ENCODE peak calls at places on chromosomes 12 and 14, in five cellular contexts. One of them, this sample, is unnamed.

GRCh38 chr12:106342397-106343212 is 14.9 kb upstream of the POLR3B start:
- DNase-seq in A673: peak
- DNase-seq in lung: peak
- DNase-seq in lower lobe of right lung: peak
- DNase-seq in mesendoderm: no peak
- DNase-seq in this sample: peak

GRCh38 chr12:119008691-119009221 is 27.4 kb downstream of the SRRM4 start:
- DNase-seq in lower lobe of right lung: no peak
- DNase-seq in A673: no peak
- DNase-seq in lung: no peak
- DNase-seq in mesendoderm: no peak
- DNase-seq in this sample: no peak

GRCh38 chr14:105582639-105583038 is 56.3 kb downstream of the TMEM121 start:
- DNase-seq in lower lobe of right lung: no peak
- DNase-seq in lung: no peak
- DNase-seq in mesendoderm: peak
- DNase-seq in A673: peak
- DNase-seq in this sample: peak

GRCh38 chr14:87268997-87269396 is 724.0 kb downstream of the GALC start:
- DNase-seq in A673: no peak
- DNase-seq in lower lobe of right lung: no peak
- DNase-seq in lung: no peak
- DNase-seq in mesendoderm: no peak
- DNase-seq in this sample: no peak

GRCh38 chr14:33465952-33466700 is 484.7 kb downstream of the EGLN3 start:
- DNase-seq in lower lobe of right lung: no peak
- DNase-seq in A673: no peak
- DNase-seq in mesendoderm: peak
- DNase-seq in lung: no peak
- DNase-seq in this sample: no peak

GRCh38 chr14:68133856-68134255 is 314.3 kb downstream of the RAD51B start:
- DNase-seq in lung: no peak
- DNase-seq in lower lobe of right lung: no peak
- DNase-seq in A673: no peak
- DNase-seq in mesendoderm: no peak
- DNase-seq in this sample: no peak

GRCh38 chr14:92649934-92650545 is 98.4 kb downstream of the LGMN start:
- DNase-seq in lung: peak
- DNase-seq in mesendoderm: no peak
- DNase-seq in lower lobe of right lung: peak
- DNase-seq in A673: no peak
- DNase-seq in this sample: peak

GRCh38 chr12:101564912-101565311 is 29.9 kb upstream of the MYBPC1 start:
- DNase-seq in mesendoderm: peak
- DNase-seq in lower lobe of right lung: no peak
- DNase-seq in A673: peak
- DNase-seq in lung: no peak
- DNase-seq in this sample: no peak

GRCh38 chr14:77186911-77187648 is 5.5 kb downstream of the TMEM63C start:
- DNase-seq in lower lobe of right lung: no peak
- DNase-seq in A673: no peak
- DNase-seq in lung: no peak
- DNase-seq in mesendoderm: peak
- DNase-seq in this sample: no peak

GRCh38 chr14:105067140-105067968 is 2.1 kb upstream of the GPR132 start:
- DNase-seq in lung: no peak
- DNase-seq in mesendoderm: no peak
- DNase-seq in lower lobe of right lung: no peak
- DNase-seq in A673: no peak
- DNase-seq in this sample: peak

GRCh38 chr14:35335388-35336092 is 43.4 kb downstream of the PSMA6 start:
- DNase-seq in lung: no peak
- DNase-seq in lower lobe of right lung: no peak
- DNase-seq in A673: no peak
- DNase-seq in mesendoderm: no peak
- DNase-seq in this sample: peak

GRCh38 chr14:40727107-40727506 is 879.6 kb upstream of the LRFN5 start:
- DNase-seq in mesendoderm: no peak
- DNase-seq in A673: no peak
- DNase-seq in lower lobe of right lung: no peak
- DNase-seq in lung: no peak
- DNase-seq in this sample: no peak

DNA sequence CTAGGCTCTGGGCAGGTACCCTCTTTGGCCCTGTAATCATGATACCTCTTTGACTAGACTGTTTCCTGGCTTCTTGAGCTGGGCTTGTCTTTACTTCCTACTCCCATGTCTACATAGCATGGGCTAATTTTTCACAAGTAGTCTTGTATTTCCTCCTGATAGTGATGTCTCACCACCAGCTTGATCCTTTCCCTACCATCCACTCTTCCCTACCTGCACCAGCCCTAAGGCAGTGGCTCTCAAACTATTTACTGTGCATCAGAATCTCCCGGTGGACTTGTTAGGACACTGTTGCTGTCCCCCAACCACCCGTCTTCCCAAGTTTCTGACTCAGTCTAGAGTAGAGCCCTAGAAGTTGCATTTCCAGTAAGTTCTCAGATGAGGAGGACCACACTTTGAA is 162.7 kb upstream of the AMIGO2 start:
- DNase-seq in lung: no peak
- DNase-seq in mesendoderm: no peak
- DNase-seq in lower lobe of right lung: no peak
- DNase-seq in A673: no peak
- DNase-seq in this sample: no peak
- H3K27ac ChIP-seq in lung: no peak
- H3K27ac ChIP-seq in mesendoderm: no peak
- H3K27ac ChIP-seq in lower lobe of right lung: no peak
- H3K27ac ChIP-seq in A673: no peak
- H3K27ac ChIP-seq in this sample: no peak

DNA sequence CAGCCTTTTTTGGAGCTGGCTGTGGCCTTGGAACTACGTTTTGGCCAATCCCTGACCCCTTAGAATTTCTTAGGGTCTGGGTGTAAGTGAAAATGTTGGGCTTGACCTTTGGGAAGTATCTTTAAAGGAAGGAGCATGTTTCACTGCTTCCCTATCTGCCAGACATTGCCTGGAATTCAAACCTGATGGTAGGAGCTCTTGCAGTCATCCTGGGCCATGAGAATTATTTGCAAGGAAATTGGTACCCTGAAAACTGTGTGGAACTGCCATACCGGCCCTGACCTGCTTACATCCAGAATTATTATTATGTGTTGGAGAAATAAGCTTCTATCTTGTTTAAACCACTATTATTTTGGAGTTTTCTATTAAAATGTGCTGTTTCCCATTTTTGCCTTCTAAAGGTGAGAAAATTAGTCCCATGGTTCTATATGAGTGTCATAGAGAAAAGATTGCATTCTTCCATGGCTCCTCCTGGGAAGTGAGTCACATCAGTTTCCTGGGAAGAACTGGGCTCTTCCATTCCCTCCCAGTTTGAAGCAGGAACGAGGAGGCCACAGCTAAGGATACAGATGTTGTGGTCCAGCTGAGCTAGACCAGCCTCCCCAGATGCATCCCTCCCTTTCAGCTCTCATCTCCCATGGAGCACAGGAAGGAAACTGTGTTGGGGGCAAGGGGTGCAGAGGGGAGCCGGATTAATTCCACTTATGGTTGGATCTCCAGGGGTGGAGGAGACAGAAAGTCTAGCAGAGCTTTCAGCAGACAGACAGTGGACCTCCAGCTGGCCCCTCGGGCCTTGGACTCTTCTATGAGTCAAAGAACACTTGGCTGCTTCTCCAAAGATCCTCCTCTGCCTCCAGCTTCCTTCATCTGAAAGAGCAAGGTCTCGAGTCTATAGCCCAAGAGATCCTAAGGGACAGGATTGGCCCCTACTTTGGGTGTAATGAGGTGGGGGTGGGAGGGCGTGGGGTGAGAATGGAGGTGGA is 9.7 kb upstream of the PGF start:
- DNase-seq in lower lobe of right lung: no peak
- DNase-seq in mesendoderm: no peak
- DNase-seq in A673: peak
- DNase-seq in lung: no peak
- DNase-seq in this sample: no peak
- H3K27ac ChIP-seq in lower lobe of right lung: no peak
- H3K27ac ChIP-seq in mesendoderm: no peak
- H3K27ac ChIP-seq in A673: peak
- H3K27ac ChIP-seq in lung: peak
- H3K27ac ChIP-seq in this sample: no peak

DNA sequence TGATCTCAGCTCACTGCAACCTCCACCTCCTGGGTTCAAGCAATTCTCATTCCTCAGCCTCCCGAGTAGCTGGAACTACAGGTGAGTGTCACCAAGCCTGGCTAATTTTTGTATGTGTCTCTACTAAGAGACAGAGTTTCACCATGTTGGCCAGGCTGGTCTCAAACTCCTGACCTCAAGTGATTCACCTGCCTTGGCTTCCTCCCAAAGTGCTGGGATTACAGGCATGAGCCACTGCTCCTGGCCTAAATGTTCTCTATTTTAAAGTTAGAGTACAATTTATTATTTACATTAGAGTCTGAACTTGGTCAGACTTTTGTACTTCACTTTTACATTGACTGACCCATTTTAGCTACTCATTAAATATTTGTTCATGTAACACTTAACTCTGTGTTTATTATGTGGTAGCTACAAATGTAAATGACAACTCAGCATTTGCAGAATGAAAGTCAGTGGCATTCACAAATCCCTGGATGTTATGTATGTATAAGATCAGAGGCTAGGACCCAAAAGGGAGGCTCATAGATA is 409.6 kb downstream of the APAF1 start:
- DNase-seq in A673: no peak
- DNase-seq in lower lobe of right lung: no peak
- DNase-seq in mesendoderm: no peak
- DNase-seq in lung: no peak
- DNase-seq in this sample: no peak
- H3K27ac ChIP-seq in A673: no peak
- H3K27ac ChIP-seq in lower lobe of right lung: no peak
- H3K27ac ChIP-seq in mesendoderm: no peak
- H3K27ac ChIP-seq in lung: no peak
- H3K27ac ChIP-seq in this sample: no peak

GRCh38 chr12:32671930-32672785 is 6.9 kb upstream of the DNM1L start:
- DNase-seq in lower lobe of right lung: no peak
- DNase-seq in A673: peak
- DNase-seq in lung: no peak
- DNase-seq in mesendoderm: peak
- DNase-seq in this sample: no peak
- H3K27ac ChIP-seq in lower lobe of right lung: no peak
- H3K27ac ChIP-seq in A673: peak
- H3K27ac ChIP-seq in lung: no peak
- H3K27ac ChIP-seq in mesendoderm: no peak
- H3K27ac ChIP-seq in this sample: no peak

GRCh38 chr14:94395306-94395899 is 7.0 kb upstream of the SERPINA1 start:
- DNase-seq in A673: no peak
- DNase-seq in lung: no peak
- DNase-seq in mesendoderm: no peak
- DNase-seq in lower lobe of right lung: no peak
- DNase-seq in this sample: no peak
- H3K27ac ChIP-seq in A673: no peak
- H3K27ac ChIP-seq in lung: no peak
- H3K27ac ChIP-seq in mesendoderm: no peak
- H3K27ac ChIP-seq in lower lobe of right lung: peak
- H3K27ac ChIP-seq in this sample: no peak

DNA sequence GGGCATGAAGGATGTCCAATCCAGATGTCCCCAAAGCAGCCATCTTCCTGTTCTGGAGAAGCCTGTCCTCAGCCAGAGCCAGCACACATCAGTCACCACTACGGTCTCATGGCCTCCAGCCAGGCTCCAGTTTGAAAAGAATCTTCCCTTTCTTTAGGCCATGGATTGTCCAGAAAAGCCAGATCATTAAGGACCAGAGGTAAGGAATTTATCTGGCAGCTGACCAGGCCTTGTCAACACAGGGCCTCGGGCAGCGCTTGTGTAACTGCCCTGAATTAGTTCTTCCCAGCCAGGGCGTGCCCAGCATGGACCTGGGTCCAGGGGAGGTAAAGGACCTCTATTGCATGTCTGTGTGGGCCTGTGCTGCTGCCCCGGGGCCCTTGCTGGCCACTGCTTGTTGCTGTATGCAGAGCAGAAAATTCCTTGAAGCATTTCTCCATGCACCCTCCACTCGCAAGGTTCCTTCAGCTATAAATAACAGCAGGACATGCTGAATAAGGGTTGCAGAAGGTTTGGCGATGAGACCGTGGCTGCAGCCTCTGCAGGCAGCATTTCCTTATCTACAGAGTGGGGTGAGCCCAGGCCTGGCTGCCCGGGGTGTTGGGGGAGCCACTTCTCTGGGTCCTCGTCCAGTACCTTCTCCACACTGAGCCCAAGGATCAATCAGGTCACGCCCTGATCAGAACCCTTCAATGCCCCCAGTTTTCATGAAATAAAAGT is 21.7 kb upstream of the VPS37B start:
- DNase-seq in lower lobe of right lung: peak
- DNase-seq in lung: peak
- DNase-seq in mesendoderm: no peak
- DNase-seq in A673: no peak
- DNase-seq in this sample: peak
- H3K27ac ChIP-seq in lower lobe of right lung: peak
- H3K27ac ChIP-seq in lung: peak
- H3K27ac ChIP-seq in mesendoderm: no peak
- H3K27ac ChIP-seq in A673: no peak
- H3K27ac ChIP-seq in this sample: no peak

DNA sequence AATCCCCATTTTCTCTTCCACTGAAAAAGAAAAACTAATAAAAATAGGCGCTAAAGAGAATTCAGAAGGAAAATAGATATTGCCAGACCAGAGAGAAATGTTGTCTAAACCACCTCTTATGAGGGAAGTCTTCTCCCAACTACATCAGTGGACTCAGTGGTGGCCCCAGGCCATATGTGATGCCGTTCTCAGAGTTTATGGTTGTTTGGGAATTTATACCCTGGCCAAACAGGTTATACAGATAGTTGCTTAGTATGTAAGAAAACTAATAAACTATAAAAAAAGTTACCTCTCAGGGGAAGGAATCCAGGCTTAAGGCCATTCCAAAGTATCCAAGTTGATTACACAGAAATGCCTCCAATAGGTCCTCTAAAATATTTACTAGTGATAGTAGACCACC is 103.4 kb upstream of the RBM19 start:
- DNase-seq in A673: no peak
- DNase-seq in lung: no peak
- DNase-seq in lower lobe of right lung: no peak
- DNase-seq in mesendoderm: no peak
- DNase-seq in this sample: no peak
- H3K27ac ChIP-seq in A673: no peak
- H3K27ac ChIP-seq in lung: no peak
- H3K27ac ChIP-seq in lower lobe of right lung: no peak
- H3K27ac ChIP-seq in mesendoderm: no peak
- H3K27ac ChIP-seq in this sample: no peak

GRCh38 chr12:89070603-89071002 is 281.7 kb downstream of the DUSP6 start:
- DNase-seq in lower lobe of right lung: no peak
- DNase-seq in mesendoderm: no peak
- DNase-seq in lung: no peak
- DNase-seq in A673: no peak
- DNase-seq in this sample: no peak

GRCh38 chr12:89073659-89074058 is 278.6 kb downstream of the DUSP6 start:
- DNase-seq in lower lobe of right lung: no peak
- DNase-seq in lung: no peak
- DNase-seq in mesendoderm: no peak
- DNase-seq in A673: no peak
- DNase-seq in this sample: no peak

GRCh38 chr12:89072303-89073026 is 279.8 kb downstream of the DUSP6 start:
- DNase-seq in A673: no peak
- DNase-seq in lower lobe of right lung: no peak
- DNase-seq in lung: no peak
- DNase-seq in mesendoderm: no peak
- DNase-seq in this sample: no peak

GRCh38 chr12:89075890-89076591 is 276.3 kb downstream of the DUSP6 start:
- DNase-seq in lower lobe of right lung: no peak
- DNase-seq in A673: no peak
- DNase-seq in mesendoderm: no peak
- DNase-seq in lung: no peak
- DNase-seq in this sample: no peak

GRCh38 chr12:89073027-89073398 is 279.3 kb downstream of the DUSP6 start:
- DNase-seq in lung: no peak
- DNase-seq in A673: no peak
- DNase-seq in lower lobe of right lung: no peak
- DNase-seq in mesendoderm: no peak
- DNase-seq in this sample: no peak
- H3K27ac ChIP-seq in lung: no peak
- H3K27ac ChIP-seq in A673: no peak
- H3K27ac ChIP-seq in lower lobe of right lung: no peak
- H3K27ac ChIP-seq in mesendoderm: no peak
- H3K27ac ChIP-seq in this sample: no peak